ENCODE peak calls at places on chromosomes 12 and 14, in eight cellular contexts. G is heart left ventricle; W is cardiac muscle cell; R is CD8-positive, alpha-beta memory T cell; O is body of pancreas; N is HCT116; M is K562; D is GM23248. L is an unnamed sample.

GRCh38 chr14:35046751-35047536 is 872 bp downstream of the FAM177A1 start:
- DNase-seq in G (no peak), W (no peak), R (no peak), O (peak; percentile 61), N (no peak), M (no peak), D (peak; percentile 6), L (peak; percentile 80)

GRCh38 chr14:22084393-22085281 is 411.0 kb upstream of the OR4E1 start:
- DNase-seq in G (no peak), W (peak; percentile 71), R (no peak), O (no peak), N (peak; percentile 49), M (peak; percentile 9), D (peak; percentile 58), L (peak; percentile 56)

GRCh38 chr12:25186788-25187397 is 8.1 kb downstream of the DNAI7 start:
- DNase-seq in G (no peak), W (no peak), R (no peak), O (no peak), N (no peak), M (no peak), D (no peak), L (no peak)

GRCh38 chr14:53037016-53037415 is 86.2 kb upstream of the FERMT2 start:
- DNase-seq in G (no peak), W (no peak), R (no peak), O (no peak), N (no peak), M (no peak), D (no peak), L (no peak)

GRCh38 chr14:68359862-68360552 is 432.9 kb downstream of the ZFP36L1 start:
- DNase-seq in G (peak; percentile 71), W (peak; percentile 41), R (no peak), O (no peak), N (peak; percentile 37), M (no peak), D (peak; percentile 45), L (peak; percentile 97)

GRCh38 chr12:126233625-126234024 is 1168.4 kb downstream of the AACS start:
- DNase-seq in G (no peak), W (peak; percentile 1), R (no peak), O (no peak), N (no peak), M (no peak), D (no peak), L (no peak)

GRCh38 chr12:76441016-76441415 is 92.8 kb upstream of the BBS10 start:
- DNase-seq in G (no peak), W (no peak), R (no peak), O (no peak), N (no peak), M (no peak), D (no peak), L (no peak)

GRCh38 chr12:4050340-4050739 is 177.1 kb upstream of the PARP11 start:
- DNase-seq in G (no peak), W (no peak), R (no peak), O (no peak), N (no peak), M (no peak), D (no peak), L (no peak)

GRCh38 chr12:29649722-29650121 is 134.0 kb downstream of the TMTC1 start:
- DNase-seq in G (no peak), W (no peak), R (no peak), O (no peak), N (no peak), M (no peak), D (no peak), L (no peak)

GRCh38 chr14:26896447-26896846 is 298.6 kb upstream of the NOVA1 start:
- DNase-seq in G (no peak), W (peak; percentile 92), R (no peak), O (no peak), N (no peak), M (no peak), D (peak; percentile 70), L (no peak)

GRCh38 chr12:81991868-81992267 is 232.7 kb upstream of the PPFIA2 start:
- DNase-seq in G (no peak), W (no peak), R (no peak), O (no peak), N (no peak), M (no peak), D (no peak), L (no peak)

GRCh38 chr12:81992461-81992860 is 233.3 kb upstream of the PPFIA2 start:
- DNase-seq in G (no peak), W (peak; percentile 31), R (peak; percentile 8), O (peak; percentile 8), N (peak; percentile 21), M (no peak), D (peak; percentile 5), L (peak; percentile 10)

GRCh38 chr12:81987351-81987750 is 228.2 kb upstream of the PPFIA2 start:
- DNase-seq in G (no peak), W (no peak), R (no peak), O (no peak), N (no peak), M (no peak), D (no peak), L (no peak)
- H3K4me1 ChIP-seq in G (no peaks in the 10 kb centered on the region), W (peaks cover 6% of the 10 kb centered on the region), R (no peaks in the 10 kb centered on the region), O (no peaks in the 10 kb centered on the region), N (no peaks in the 10 kb centered on the region), M (no peaks in the 10 kb centered on the region), D (no peaks in the 10 kb centered on the region), L (no peaks in the 10 kb centered on the region)

GRCh38 chr12:57552306-57552651 is 2.4 kb downstream of the KIF5A start:
- DNase-seq in G (no peak), W (no peak), R (no peak), O (no peak), N (no peak), M (peak; percentile 30), D (no peak), L (no peak)

GRCh38 chr12:57551637-57552305 is 1.9 kb downstream of the KIF5A start:
- DNase-seq in G (no peak), W (no peak), R (no peak), O (no peak), N (no peak), M (no peak), D (no peak), L (no peak)

GRCh38 chr12:57554453-57554852 is 4.6 kb downstream of the KIF5A start:
- DNase-seq in G (no peak), W (no peak), R (no peak), O (no peak), N (no peak), M (no peak), D (no peak), L (no peak)

GRCh38 chr12:57553343-57554202 is 3.7 kb downstream of the KIF5A start:
- DNase-seq in G (no peak), W (peak; percentile 6), R (no peak), O (no peak), N (no peak), M (no peak), D (no peak), L (no peak)

DNA sequence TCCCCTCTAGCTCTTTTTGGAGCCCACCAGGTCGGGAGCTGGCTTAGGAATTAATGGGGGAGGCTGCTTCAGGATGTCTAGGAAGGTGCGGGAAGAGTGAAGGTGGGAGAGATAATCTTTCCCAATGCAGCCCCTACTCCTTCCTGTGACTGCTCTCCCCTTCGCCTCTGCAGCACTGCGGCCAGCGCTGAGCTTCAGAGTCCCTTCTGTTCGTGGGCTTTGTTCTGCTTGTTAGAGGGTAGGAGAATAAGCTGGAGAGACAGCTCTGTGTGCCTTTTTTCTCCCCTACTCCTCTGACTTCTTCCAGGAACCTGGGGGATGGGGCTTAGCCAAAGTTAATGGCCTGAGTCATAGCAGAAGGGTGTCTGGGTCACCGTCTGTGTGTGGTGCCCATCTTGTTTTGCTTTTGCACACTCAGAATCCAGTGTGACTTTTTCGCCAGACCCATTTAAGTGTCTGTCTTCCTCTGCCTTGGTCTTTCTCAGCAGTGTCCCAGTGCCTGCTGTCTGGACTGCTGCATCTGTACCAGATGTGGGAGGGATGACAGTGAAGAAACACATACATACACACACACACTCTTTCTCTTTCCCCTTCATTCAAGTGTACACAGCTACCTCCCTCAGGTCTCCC is 3.0 kb downstream of the KIF5A start:
- DNase-seq in G (no peak), W (peak; percentile 16), R (no peak), O (no peak), N (no peak), M (peak; percentile 28), D (peak; percentile 65), L (no peak)
- H3K27me3 ChIP-seq in G (peaks cover 42% of the 10 kb centered on the region), W (peaks cover 50% of the 10 kb centered on the region), R (no peaks in the 10 kb centered on the region), O (no peaks in the 10 kb centered on the region), N (no peaks in the 10 kb centered on the region), M (no peaks in the 10 kb centered on the region), D (no peaks in the 10 kb centered on the region), L (no peaks in the 10 kb centered on the region)

GRCh38 chr14:38405851-38406630 is 150.1 kb upstream of the CLEC14A start:
- DNase-seq in G (no peak), W (peak; percentile 61), R (no peak), O (no peak), N (no peak), M (no peak), D (peak; percentile 60), L (no peak)

GRCh38 chr14:38399652-38400051 is 143.8 kb upstream of the CLEC14A start:
- DNase-seq in G (no peak), W (no peak), R (no peak), O (no peak), N (no peak), M (no peak), D (no peak), L (no peak)

GRCh38 chr14:38404616-38405015 is 148.7 kb upstream of the CLEC14A start:
- DNase-seq in G (no peak), W (peak; percentile 36), R (no peak), O (no peak), N (no peak), M (no peak), D (peak; percentile 55), L (no peak)

GRCh38 chr14:38400751-38401150 is 144.9 kb upstream of the CLEC14A start:
- DNase-seq in G (no peak), W (no peak), R (no peak), O (no peak), N (no peak), M (no peak), D (no peak), L (no peak)

DNA sequence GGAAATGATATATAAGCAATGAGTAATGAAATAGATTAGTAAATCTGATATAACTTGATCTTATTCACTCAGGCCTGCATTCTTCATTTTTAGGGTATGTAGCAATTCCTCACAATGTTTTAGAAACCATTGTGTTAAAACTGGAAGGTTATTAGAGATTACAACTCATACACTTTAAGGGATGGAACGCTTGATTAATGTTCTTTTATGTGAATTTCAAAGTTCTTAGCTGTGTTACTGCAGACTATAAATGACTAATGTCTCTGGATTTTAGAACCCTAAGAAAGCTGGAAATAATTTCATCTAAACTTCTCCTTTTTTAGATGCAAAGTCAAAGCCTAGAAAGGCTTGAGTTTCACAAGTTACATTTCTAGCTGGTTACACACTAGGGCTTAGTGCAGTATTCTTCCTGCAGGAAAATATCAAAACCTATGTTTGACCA is 148.2 kb upstream of the CLEC14A start:
- DNase-seq in G (no peak), W (peak; percentile 74), R (no peak), O (no peak), N (no peak), M (no peak), D (peak; percentile 90), L (no peak)
- H3K27ac ChIP-seq in G (no peak overlapping the region), W (no peak overlapping the region), R (no peak overlapping the region), O (no peak overlapping the region), N (no peak overlapping the region), M (no peak overlapping the region), D (peak overlapping the region; percentile 74), L (no peak overlapping the region)

DNA sequence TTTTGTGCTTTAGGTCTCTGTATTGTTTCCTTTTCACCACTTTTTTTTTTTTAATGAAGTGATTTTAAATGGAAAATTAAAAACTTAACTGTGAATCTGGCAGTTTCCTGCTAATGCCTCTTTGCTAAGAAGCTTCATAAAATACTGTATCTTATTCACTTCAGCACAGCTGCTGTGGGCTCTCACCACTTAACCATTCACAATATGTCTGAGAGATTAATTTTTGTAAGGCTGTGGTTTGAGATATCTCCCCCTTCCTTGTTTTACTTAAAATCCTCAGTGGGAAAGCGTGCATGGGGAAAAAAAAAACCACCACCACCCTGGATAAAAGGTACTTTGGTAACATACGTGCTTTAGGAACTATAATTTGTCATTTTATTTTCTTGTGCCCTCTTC is 115.9 kb downstream of the ETV6 start:
- DNase-seq in G (no peak), W (peak; percentile 38), R (no peak), O (no peak), N (no peak), M (no peak), D (peak; percentile 4), L (no peak)
- H3K4me1 ChIP-seq in G (peaks cover 13% of the 10 kb centered on the region), W (peaks cover 25% of the 10 kb centered on the region), R (peaks cover 35% of the 10 kb centered on the region), O (peaks cover 59% of the 10 kb centered on the region), N (no peaks in the 10 kb centered on the region), M (no peaks in the 10 kb centered on the region), D (peaks cover 50% of the 10 kb centered on the region), L (peaks cover 3% of the 10 kb centered on the region)

L was measured in small intestine.